ENCODE peak calls at places on chromosomes 7 and 10, in nine cellular contexts. H, J, B, X, R, I, Y, S and T are unnamed samples.

GRCh38 chr10:101762736-101763135 is 13.2 kb downstream of the FGF8 start:
- DNase-seq in S (no peak), Y (no peak), I (no peak), H (no peak), J (no peak), R (no peak), B (no peak), X (no peak), T (no peak)

GRCh38 chr10:103598654-103599115 is 105.2 kb downstream of the NEURL1 start:
- DNase-seq in H (peak; percentile 65), S (peak; percentile 87), I (no peak), B (peak; percentile 70), X (peak; percentile 86), J (peak; percentile 90), R (peak; percentile 66), Y (peak; percentile 61), T (peak; percentile 59)

GRCh38 chr7:102312317-102312716 is 25.6 kb downstream of the SH2B2 start:
- DNase-seq in X (no peak), S (no peak), Y (no peak), J (no peak), R (no peak), B (no peak), I (no peak), H (no peak), T (no peak)

GRCh38 chr10:86553639-86554038 is 32.0 kb upstream of the WAPL start:
- DNase-seq in R (no peak), X (no peak), Y (no peak), B (no peak), S (no peak), I (no peak), J (peak; percentile 24), H (no peak), T (no peak)

GRCh38 chr10:101145145-101145544 is 14.0 kb downstream of the TLX1 start:
- DNase-seq in J (no peak), B (no peak), X (no peak), I (no peak), R (no peak), Y (no peak), H (no peak), S (no peak), T (no peak)

GRCh38 chr7:112254709-112255387 is 48.4 kb downstream of the ZNF277 start:
- DNase-seq in J (no peak), X (no peak), B (no peak), H (no peak), R (no peak), I (no peak), S (no peak), Y (no peak), T (no peak)

GRCh38 chr7:69928609-69929008 is 330.3 kb downstream of the AUTS2 start:
- DNase-seq in B (no peak), H (no peak), R (no peak), Y (no peak), S (no peak), J (no peak), I (no peak), X (no peak), T (no peak)

GRCh38 chr10:29611796-29612381 is 22.9 kb downstream of the SVIL start:
- DNase-seq in J (no peak), H (no peak), I (no peak), S (no peak), B (no peak), Y (no peak), R (no peak), X (no peak), T (no peak)

GRCh38 chr10:69335063-69335587 is 56.8 kb downstream of the HK1 start:
- DNase-seq in H (no peak), I (no peak), B (peak; percentile 29), J (no peak), R (no peak), S (no peak), Y (no peak), X (no peak), T (no peak)

GRCh38 chr7:36994456-36995112 is 270.3 kb upstream of the AOAH start:
- DNase-seq in H (no peak), X (peak; percentile 10), Y (no peak), J (no peak), I (no peak), B (no peak), S (no peak), R (no peak), T (no peak)

GRCh38 chr10:47303866-47304265 is 3.9 kb downstream of the GDF10 start:
- DNase-seq in H (no peak), Y (no peak), B (no peak), J (no peak), I (no peak), R (no peak), S (no peak), X (no peak), T (no peak)

GRCh38 chr10:35449944-35450343 is 113.6 kb downstream of the CCNY start:
- DNase-seq in I (no peak), H (no peak), J (no peak), Y (no peak), R (no peak), S (peak; percentile 26), B (no peak), X (no peak), T (no peak)

GRCh38 chr10:71087622-71088021 is 124.7 kb upstream of the UNC5B start:
- DNase-seq in J (peak; percentile 4), X (no peak), Y (no peak), S (peak; percentile 11), R (no peak), H (no peak), I (no peak), B (no peak), T (no peak)

GRCh38 chr7:51080622-51081269 is 235.9 kb downstream of the COBL start:
- DNase-seq in S (peak; percentile 68), R (no peak), I (no peak), J (peak; percentile 82), Y (no peak), X (peak; percentile 19), B (no peak), H (no peak), T (no peak)

GRCh38 chr7:22576941-22577927 is 77.2 kb upstream of the STEAP1B start:
- DNase-seq in B (no peak), I (no peak), Y (peak; percentile 97), R (no peak), X (peak; percentile 96), H (peak; percentile 97), J (peak; percentile 18), S (no peak), T (no peak)

GRCh38 chr7:149621776-149622175 is 124.2 kb upstream of the ZNF746 start:
- DNase-seq in H (no peak), B (no peak), I (no peak), S (no peak), J (no peak), X (no peak), Y (no peak), R (no peak), T (no peak)

GRCh38 chr7:69502358-69502757 is 95.9 kb upstream of the AUTS2 start:
- DNase-seq in X (no peak), R (no peak), B (no peak), I (no peak), Y (no peak), J (no peak), S (no peak), H (no peak), T (no peak)

GRCh38 chr7:148014473-148014872 is 576.1 kb upstream of the C7orf33 start:
- DNase-seq in I (no peak), H (no peak), X (peak; percentile 35), J (no peak), B (no peak), Y (no peak), S (peak; percentile 93), R (no peak), T (no peak)

GRCh38 chr7:47738563-47739166 is 156.8 kb upstream of the TNS3 start:
- DNase-seq in B (no peak), S (no peak), I (no peak), R (no peak), X (no peak), Y (no peak), J (no peak), H (no peak), T (no peak)